ENCODE peak calls at places on chromosomes 3 and 15, in nine cellular contexts. Z, E, G, R, T, M, P, N and Y are unnamed samples.

GRCh38 chr3:174858353-174858752 is 781 bp upstream of the NAALADL2 start:
- DNase-seq in R (no peak), T (no peak), E (no peak), N (no peak), M (no peak), G (no peak), Z (no peak), P (no peak), Y (no peak)

GRCh38 chr15:86647810-86648440 is 568.3 kb downstream of the AGBL1 start:
- DNase-seq in Z (no peak), G (no peak), T (no peak), E (no peak), P (no peak), N (no peak), R (no peak), M (no peak), Y (no peak)

GRCh38 chr15:75732809-75733451 is 20.3 kb upstream of the CSPG4 start:
- DNase-seq in M (peak), E (peak), G (peak), P (peak), N (peak), Z (no peak), R (no peak), T (peak), Y (peak)

GRCh38 chr3:11423868-11424267 is 151.7 kb downstream of the ATG7 start:
- DNase-seq in P (no peak), T (no peak), G (no peak), E (no peak), Z (no peak), N (no peak), M (no peak), R (no peak), Y (no peak)

GRCh38 chr15:62749445-62749844 is 293.1 kb upstream of the TPM1 start:
- DNase-seq in P (peak), M (no peak), E (no peak), R (no peak), Z (no peak), G (peak), N (no peak), T (no peak), Y (no peak)

GRCh38 chr3:107690522-107691138 is 167.9 kb downstream of the BBX start:
- DNase-seq in G (peak), N (peak), P (peak), T (no peak), R (no peak), M (no peak), Z (peak), E (no peak), Y (no peak)

GRCh38 chr15:62779041-62779810 is 263.3 kb upstream of the TPM1 start:
- DNase-seq in R (no peak), M (no peak), E (no peak), T (no peak), N (no peak), Z (peak), P (peak), G (peak), Y (no peak)

GRCh38 chr3:5019411-5020261 is 40.4 kb downstream of the BHLHE40 start:
- DNase-seq in Z (no peak), G (no peak), T (no peak), P (no peak), M (no peak), E (peak), R (peak), N (no peak), Y (peak)

GRCh38 chr3:166510382-166510781 is 673.2 kb upstream of the BCHE start:
- DNase-seq in N (no peak), M (no peak), E (no peak), Z (no peak), P (no peak), G (no peak), R (no peak), T (peak), Y (no peak)

GRCh38 chr3:175879417-175879816 is 1020.3 kb downstream of the NAALADL2 start:
- DNase-seq in Z (no peak), R (no peak), E (no peak), T (no peak), M (no peak), P (no peak), N (no peak), G (no peak), Y (no peak)

GRCh38 chr3:13309004-13309403 is 111.1 kb downstream of the NUP210 start:
- DNase-seq in G (no peak), M (peak), E (no peak), T (no peak), N (no peak), P (no peak), Z (no peak), R (no peak), Y (no peak)

GRCh38 chr3:69324362-69325025 is 61.4 kb downstream of the FRMD4B start:
- DNase-seq in P (no peak), R (no peak), E (no peak), G (no peak), N (peak), Z (no peak), M (no peak), T (peak), Y (no peak)

GRCh38 chr15:79049416-79049815 is 41.2 kb downstream of the RASGRF1 start:
- DNase-seq in T (peak), E (no peak), R (no peak), M (no peak), Z (no peak), G (no peak), P (no peak), N (no peak), Y (no peak)

GRCh38 chr15:88838667-88839066 is 35.4 kb downstream of the ACAN start:
- DNase-seq in N (no peak), G (no peak), M (no peak), R (no peak), E (no peak), P (no peak), Z (no peak), T (no peak), Y (no peak)

GRCh38 chr3:52018319-52019000 is 22.8 kb upstream of the RPL29 start:
- DNase-seq in R (no peak), T (no peak), M (no peak), Z (no peak), E (no peak), P (no peak), N (no peak), G (no peak), Y (no peak)

GRCh38 chr3:152444029-152444641 is 175.4 kb downstream of the MBNL1 start:
- DNase-seq in M (no peak), E (no peak), T (no peak), N (peak), R (no peak), G (peak), P (peak), Z (peak), Y (no peak)

GRCh38 chr3:188584162-188584529 is 430.2 kb downstream of the LPP start:
- DNase-seq in P (peak), R (no peak), N (peak), M (no peak), G (peak), E (no peak), T (no peak), Z (no peak), Y (no peak)

GRCh38 chr3:57079221-57079831 is 18.9 kb downstream of the SPATA12 start:
- DNase-seq in P (no peak), R (no peak), T (peak), M (peak), N (no peak), E (no peak), Z (no peak), G (no peak), Y (peak)

GRCh38 chr3:100073555-100074307 is 40.6 kb downstream of the FILIP1L start:
- DNase-seq in M (no peak), Z (peak), G (peak), P (no peak), R (no peak), N (peak), T (peak), E (no peak), Y (no peak)

GRCh38 chr3:26191556-26191955 is 401.7 kb downstream of the OXSM start:
- DNase-seq in N (no peak), G (no peak), R (no peak), Z (no peak), P (no peak), M (no peak), E (no peak), T (no peak), Y (no peak)

GRCh38 chr3:177051419-177051818 is 145.9 kb downstream of the TBL1XR1 start:
- DNase-seq in E (no peak), T (no peak), R (no peak), M (no peak), P (no peak), Z (no peak), N (no peak), G (no peak), Y (no peak)

GRCh38 chr3:188362405-188362831 is 208.5 kb downstream of the LPP start:
- DNase-seq in P (peak), G (peak), N (no peak), Z (peak), R (no peak), E (no peak), T (no peak), M (no peak), Y (no peak)

GRCh38 chr3:124634210-124635168 is 95.8 kb upstream of the UMPS start:
- DNase-seq in G (no peak), P (no peak), Z (no peak), M (no peak), T (no peak), R (no peak), E (no peak), N (no peak), Y (peak)

GRCh38 chr3:191387441-191388077 is 57.2 kb upstream of the UTS2B start:
- DNase-seq in M (no peak), G (no peak), N (no peak), E (no peak), T (no peak), Z (no peak), R (no peak), P (no peak), Y (no peak)

GRCh38 chr3:186949281-186949982 is 19.1 kb downstream of the ST6GAL1 start:
- DNase-seq in G (peak), M (no peak), Z (no peak), T (no peak), N (no peak), E (no peak), R (no peak), P (no peak), Y (no peak)

GRCh38 chr3:183301937-183302580 is 49.0 kb downstream of the B3GNT5 start:
- DNase-seq in N (peak), M (no peak), P (no peak), R (no peak), E (no peak), G (peak), Z (no peak), T (no peak), Y (no peak)